ENCODE peak calls at places on chromosomes 3 and 15, in seven cellular contexts. B is mesendoderm, U is mammary epithelial cell, Q is esophagus muscularis mucosa, E is GM23248, Z is upper lobe of right lung, M is A549. V is an unnamed sample.

GRCh38 chr3:71247221-71247947 is 336.1 kb downstream of the FOXP1 start:
- DNase-seq in B (peak; percentile 94), U (peak; percentile 61), Q (no peak), E (peak; percentile 43), Z (no peak), M (peak; percentile 49), V (no peak)

GRCh38 chr3:172280406-172281051 is 167.7 kb downstream of the GHSR start:
- DNase-seq in B (peak; percentile 30), U (peak; percentile 57), Q (no peak), E (peak; percentile 74), Z (no peak), M (no peak), V (no peak)

GRCh38 chr3:154193174-154193573 is 72.0 kb downstream of the ARHGEF26 start:
- DNase-seq in B (no peak), U (no peak), Q (no peak), E (peak; percentile 9), Z (no peak), M (no peak), V (no peak)

GRCh38 chr3:10397879-10398278 is 77.0 kb upstream of the SEC13 start:
- DNase-seq in B (no peak), U (no peak), Q (no peak), E (peak; percentile 27), Z (no peak), M (no peak), V (no peak)

GRCh38 chr3:138042043-138042442 is 32.1 kb downstream of the CLDN18 start:
- DNase-seq in B (no peak), U (peak; percentile 67), Q (no peak), E (peak; percentile 91), Z (no peak), M (no peak), V (no peak)

GRCh38 chr15:95715116-95715888 is 615.2 kb upstream of the NR2F2 start:
- DNase-seq in B (no peak), U (no peak), Q (no peak), E (no peak), Z (no peak), M (no peak), V (no peak)

GRCh38 chr3:20160230-20160629 is 25.8 kb downstream of the SGO1 start:
- DNase-seq in B (no peak), U (no peak), Q (no peak), E (no peak), Z (no peak), M (no peak), V (peak; percentile 39)

GRCh38 chr3:18215639-18216038 is 209.5 kb downstream of the SATB1 start:
- DNase-seq in B (no peak), U (no peak), Q (no peak), E (no peak), Z (no peak), M (no peak), V (no peak)

GRCh38 chr3:9976736-9977709 is 9.6 kb downstream of the EMC3 start:
- DNase-seq in B (peak; percentile 90), U (peak; percentile 94), Q (peak; percentile 95), E (peak; percentile 99), Z (peak; percentile 76), M (peak; percentile 63), V (no peak)

GRCh38 chr15:36886135-36887011 is 214.0 kb downstream of the MEIS2 start:
- DNase-seq in B (no peak), U (no peak), Q (no peak), E (no peak), Z (no peak), M (no peak), V (no peak)

GRCh38 chr15:52349062-52349700 is 53.6 kb upstream of the MYO5C start:
- DNase-seq in B (peak; percentile 54), U (peak; percentile 45), Q (no peak), E (peak; percentile 42), Z (no peak), M (no peak), V (no peak)

GRCh38 chr15:39969871-39970270 is 36.0 kb downstream of the EIF2AK4 start:
- DNase-seq in B (peak; percentile 18), U (peak; percentile 79), Q (no peak), E (peak; percentile 79), Z (peak; percentile 78), M (no peak), V (no peak)

GRCh38 chr15:71275098-71275497 is 159.8 kb downstream of the THSD4 start:
- DNase-seq in B (peak; percentile 41), U (peak; percentile 62), Q (no peak), E (peak; percentile 80), Z (no peak), M (no peak), V (no peak)

GRCh38 chr3:45199837-45200648 is 26.0 kb downstream of the TMEM158 start:
- DNase-seq in B (peak; percentile 95), U (peak; percentile 99), Q (no peak), E (peak; percentile 88), Z (no peak), M (peak; percentile 65), V (no peak)

GRCh38 chr15:50685191-50685975 is 1.2 kb downstream of the TRPM7 start:
- DNase-seq in B (no peak), U (peak; percentile 13), Q (no peak), E (peak; percentile 39), Z (no peak), M (no peak), V (no peak)

GRCh38 chr3:151210676-151211381 is 7.8 kb upstream of the GPR171 start:
- DNase-seq in B (peak; percentile 29), U (no peak), Q (no peak), E (peak; percentile 12), Z (no peak), M (no peak), V (no peak)

GRCh38 chr15:39466428-39466827 is 114.5 kb upstream of the THBS1 start:
- DNase-seq in B (no peak), U (no peak), Q (peak; percentile 92), E (peak; percentile 45), Z (peak; percentile 74), M (no peak), V (no peak)

GRCh38 chr15:39596358-39597051 is 15.6 kb downstream of the THBS1 start:
- DNase-seq in B (no peak), U (peak; percentile 34), Q (no peak), E (peak; percentile 63), Z (no peak), M (no peak), V (no peak)

DNA sequence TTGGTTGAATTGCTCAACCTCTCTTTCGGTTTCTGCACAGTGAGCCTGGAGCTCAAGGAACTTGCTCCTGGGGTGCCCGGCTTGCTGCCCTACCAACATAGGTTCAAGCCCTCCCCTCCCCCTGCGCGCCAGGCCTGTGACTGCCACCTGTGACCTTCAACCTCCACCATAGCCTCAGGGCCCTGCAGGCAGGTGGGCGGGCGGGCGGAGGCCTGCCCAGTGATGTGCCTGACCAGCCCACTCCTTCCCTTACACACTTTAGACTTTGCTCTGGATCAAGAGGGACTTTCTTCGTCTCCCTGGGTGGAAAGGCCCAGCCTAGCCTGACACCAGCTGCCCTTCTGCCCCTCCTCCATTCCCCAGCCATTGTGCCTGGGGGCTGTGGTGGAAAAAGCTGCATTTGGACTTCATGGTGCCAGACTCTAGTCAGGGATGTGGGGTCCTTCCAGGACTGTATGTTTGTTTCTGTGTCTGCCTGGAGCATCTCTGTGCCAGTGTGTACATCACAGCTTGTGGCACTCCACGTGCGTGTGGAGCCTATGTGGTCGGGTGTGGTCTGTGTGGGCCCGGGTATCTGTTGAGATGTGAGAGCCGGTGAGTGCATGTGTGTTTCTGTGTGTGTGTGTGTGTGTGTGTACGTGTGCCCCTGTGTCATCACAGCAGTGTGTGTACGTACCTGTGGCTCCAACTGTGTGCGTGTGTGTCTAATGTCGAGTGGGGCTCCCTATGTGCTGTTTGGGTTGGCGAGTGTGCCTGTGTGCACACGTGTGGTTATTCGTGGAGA is 9.5 kb downstream of the PRKCD start:
- DNase-seq in B (no peak), U (peak; percentile 20), Q (no peak), E (no peak), Z (peak; percentile 81), M (no peak), V (peak; percentile 28)
- H3K4me1 ChIP-seq in B (peaks cover 14% of the 10 kb centered on the region), U (peaks cover 22% of the 10 kb centered on the region), Q (peaks cover 12% of the 10 kb centered on the region), E (peaks cover 4% of the 10 kb centered on the region), Z (peaks cover 43% of the 10 kb centered on the region), M (no peaks in the 10 kb centered on the region), V (peaks cover 23% of the 10 kb centered on the region)

GRCh38 chr3:49339593-49339946 is 283 bp downstream of the USP4 start:
- DNase-seq in B (peak; percentile 79), U (no peak), Q (no peak), E (peak; percentile 53), Z (peak; percentile 74), M (no peak), V (peak; percentile 16)
- H3K4me1 ChIP-seq in B (no peaks in the 10 kb centered on the region), U (peaks cover 12% of the 10 kb centered on the region), Q (peaks cover 33% of the 10 kb centered on the region), E (peaks cover 13% of the 10 kb centered on the region), Z (peaks cover 27% of the 10 kb centered on the region), M (peaks cover 14% of the 10 kb centered on the region), V (peaks cover 48% of the 10 kb centered on the region)

GRCh38 chr15:31360843-31361763 is 34.5 kb downstream of the KLF13 start:
- DNase-seq in B (no peak), U (no peak), Q (no peak), E (no peak), Z (peak; percentile 71), M (no peak), V (peak; percentile 95)
- H3K4me1 ChIP-seq in B (peaks cover 22% of the 10 kb centered on the region), U (peaks cover 42% of the 10 kb centered on the region), Q (peaks cover 98% of the 10 kb centered on the region), E (peaks cover 14% of the 10 kb centered on the region), Z (peaks cover 98% of the 10 kb centered on the region), M (peaks cover 14% of the 10 kb centered on the region), V (peaks cover 100% of the 10 kb centered on the region)

DNA sequence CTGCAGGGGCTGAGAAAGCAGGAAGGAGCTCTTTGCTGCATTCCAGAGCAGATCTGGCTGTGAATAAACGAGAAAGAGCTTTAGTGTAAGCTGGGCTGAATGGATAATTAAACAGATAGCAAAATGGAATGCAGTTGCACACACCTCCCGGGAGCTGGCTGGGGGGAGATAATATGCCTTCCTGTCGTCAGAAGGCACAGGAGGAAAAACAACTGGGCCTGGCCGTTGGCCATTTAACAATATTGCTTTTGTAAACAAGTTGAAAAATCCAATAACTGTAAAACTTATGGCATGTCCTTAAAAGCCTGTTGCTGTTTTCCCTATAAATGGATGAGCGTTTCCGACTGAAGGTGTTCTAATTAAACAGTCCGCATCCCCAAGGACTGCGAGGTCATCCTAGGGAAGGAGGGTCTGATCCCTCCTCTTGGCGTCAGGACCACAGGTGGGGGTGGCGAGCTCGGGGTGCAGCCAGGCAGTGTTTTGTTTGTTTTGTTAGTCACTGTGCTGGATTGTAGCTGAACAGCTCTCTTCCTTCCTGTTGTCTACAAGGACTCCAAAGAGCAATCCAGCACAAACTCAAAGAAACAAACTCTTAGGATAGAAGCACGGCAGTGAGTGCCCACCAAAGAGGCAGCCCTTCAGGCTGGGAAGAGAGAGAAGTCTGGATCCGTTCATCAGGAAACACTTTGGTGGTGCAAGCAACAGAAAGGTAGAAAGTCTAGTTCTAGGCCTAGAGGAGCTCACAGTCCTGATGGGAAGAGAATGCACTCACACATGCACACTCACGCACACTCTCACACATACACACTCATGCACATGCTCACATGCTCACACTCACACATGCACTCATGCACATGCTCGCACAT is 133.4 kb upstream of the SMAD3 start:
- DNase-seq in B (peak; percentile 88), U (peak; percentile 54), Q (no peak), E (peak; percentile 72), Z (peak; percentile 69), M (peak; percentile 96), V (no peak)
- H3K4me1 ChIP-seq in B (peaks cover 22% of the 10 kb centered on the region), U (peaks cover 19% of the 10 kb centered on the region), Q (peaks cover 27% of the 10 kb centered on the region), E (peaks cover 36% of the 10 kb centered on the region), Z (peaks cover 20% of the 10 kb centered on the region), M (peaks cover 46% of the 10 kb centered on the region), V (no peaks in the 10 kb centered on the region)

V was measured in CD4-positive, CD25-positive, alpha-beta regulatory T cell.